ENCODE peak calls at places on chromosomes 3 and 15, in seven cellular contexts. Z is lower lobe of right lung, L is SK-N-SH, O is neural progenitor cell, C is tibial nerve, Q is foreskin keratinocyte, S is MM.1S. E is an unnamed sample.

GRCh38 chr3:29922990-29923746 is 642.3 kb downstream of the RBMS3 start:
- DNase-seq in Q (peak), Z (no peak), L (peak), S (no peak), C (peak), O (no peak), E (no peak)

GRCh38 chr15:101064795-101065569 is 145.8 kb downstream of the LRRK1 start:
- DNase-seq in S (no peak), Q (no peak), L (no peak), O (no peak), Z (peak), C (no peak), E (peak)

GRCh38 chr3:186841637-186842036 is 873 bp upstream of the ADIPOQ start:
- DNase-seq in O (no peak), L (no peak), C (no peak), Z (no peak), Q (no peak), S (no peak), E (no peak)

GRCh38 chr3:129651316-129652202 is 45.1 kb upstream of the PLXND1 start:
- DNase-seq in O (peak), Z (no peak), L (no peak), Q (peak), S (no peak), C (no peak), E (no peak)

GRCh38 chr3:117217837-117218236 is 508.3 kb downstream of the TUSC7 start:
- DNase-seq in O (no peak), Q (no peak), C (no peak), S (no peak), Z (no peak), L (peak), E (no peak)

GRCh38 chr15:67144609-67145306 is 79.4 kb downstream of the SMAD3 start:
- DNase-seq in S (no peak), Q (no peak), O (no peak), L (no peak), Z (no peak), C (no peak), E (no peak)

GRCh38 chr3:153180860-153181372 is 18.9 kb downstream of the RAP2B start:
- DNase-seq in L (no peak), S (no peak), Q (no peak), C (no peak), O (no peak), Z (no peak), E (no peak)

GRCh38 chr15:101657968-101658784 is 6.0 kb upstream of the TM2D3 start:
- DNase-seq in S (no peak), C (no peak), Z (peak), Q (no peak), O (no peak), L (no peak), E (no peak)

GRCh38 chr15:71256934-71257333 is 141.7 kb downstream of the THSD4 start:
- DNase-seq in S (no peak), Z (no peak), Q (no peak), L (no peak), O (no peak), C (no peak), E (no peak)

GRCh38 chr15:68700395-68701123 is 120.1 kb downstream of the ANP32A start:
- DNase-seq in L (peak), S (no peak), Z (no peak), Q (no peak), C (no peak), O (peak), E (no peak)

GRCh38 chr15:67834593-67835348 is 5.1 kb downstream of the RNU6-1 start:
- DNase-seq in Z (no peak), Q (no peak), O (peak), C (no peak), S (no peak), L (no peak), E (no peak)

GRCh38 chr15:100703032-100703578 is 100.7 kb downstream of the ASB7 start:
- DNase-seq in S (peak), Z (no peak), Q (peak), O (no peak), C (no peak), L (no peak), E (peak)

DNA sequence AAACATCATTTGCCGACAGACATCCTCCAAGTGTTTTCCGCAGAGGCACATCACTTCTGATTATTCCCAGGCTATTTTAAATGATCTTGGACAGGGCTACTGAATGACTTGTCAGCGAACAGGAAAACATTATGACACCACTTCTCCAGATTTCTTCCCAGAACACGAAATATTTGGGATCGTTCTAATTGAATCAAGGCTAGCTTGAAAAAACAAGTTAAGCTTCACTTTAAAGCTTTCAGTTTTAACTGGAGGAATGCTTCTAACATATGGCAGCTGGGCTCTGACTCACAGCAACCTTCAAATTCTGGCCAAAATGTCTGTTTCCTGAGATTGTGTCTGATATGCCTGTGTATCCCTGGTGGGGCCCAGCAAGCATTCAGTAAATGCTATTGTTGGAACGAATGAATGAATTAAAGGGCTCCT is 127.0 kb upstream of the ICE2 start:
- DNase-seq in L (peak), S (no peak), O (no peak), Z (no peak), Q (no peak), C (no peak), E (no peak)
- H3K27ac ChIP-seq in L (peak), S (no peak), O (no peak), Z (no peak), Q (no peak), C (peak), E (no peak)

DNA sequence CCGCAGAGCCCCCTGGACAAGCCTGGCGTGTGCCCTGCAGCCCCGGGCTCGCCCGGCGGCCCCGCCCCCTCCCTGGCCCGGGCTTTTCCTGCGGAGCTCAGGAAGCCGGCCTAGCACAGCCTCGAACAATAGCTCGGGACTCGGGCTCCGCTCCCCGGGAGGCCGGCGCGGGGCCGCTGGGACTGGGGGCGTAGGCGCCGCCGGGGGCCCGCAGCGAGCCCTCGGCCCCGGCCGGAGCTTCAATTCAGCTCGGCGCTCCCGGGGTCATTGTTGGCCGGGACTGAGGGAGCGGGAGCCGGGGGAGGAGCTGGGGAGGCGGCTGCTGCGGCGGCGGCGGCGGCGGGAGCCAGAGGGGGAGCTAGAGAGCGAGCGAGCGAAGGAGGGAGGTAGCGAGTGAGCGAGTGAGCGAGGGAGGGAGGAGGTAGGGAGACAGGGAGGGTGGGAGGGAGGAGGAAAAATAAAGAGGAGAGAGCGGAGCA is 41.0 kb upstream of the ROPN1 start:
- DNase-seq in L (peak), S (peak), O (peak), Z (peak), Q (peak), C (peak), E (peak)
- TF ChIP-seq CTCF in L (peak), S (peak), O (peak), Z (peak), Q (peak), C (peak), E (peak)

GRCh38 chr3:171065732-171066131 is 39.2 kb upstream of the SLC2A2 start:
- DNase-seq in Z (no peak), L (no peak), O (no peak), C (no peak), Q (no peak), S (no peak), E (no peak)
- H3K27ac ChIP-seq in Z (no peak), L (no peak), O (no peak), C (no peak), Q (no peak), S (no peak), E (no peak)

GRCh38 chr3:77139665-77140064 is 99.8 kb downstream of the ROBO2 start:
- DNase-seq in O (no peak), Q (no peak), C (no peak), L (no peak), Z (no peak), S (no peak), E (no peak)

GRCh38 chr3:77147836-77148578 is 108.1 kb downstream of the ROBO2 start:
- DNase-seq in L (no peak), O (no peak), S (no peak), Q (peak), Z (no peak), C (no peak), E (no peak)

GRCh38 chr3:77141423-77141822 is 101.5 kb downstream of the ROBO2 start:
- DNase-seq in L (no peak), S (no peak), O (no peak), Q (no peak), Z (no peak), C (no peak), E (no peak)

GRCh38 chr3:77142636-77143035 is 102.7 kb downstream of the ROBO2 start:
- DNase-seq in C (no peak), Z (no peak), Q (no peak), L (no peak), S (no peak), O (no peak), E (no peak)
- TF ChIP-seq CTCF in C (no peak), Z (no peak), Q (no peak), L (no peak), S (no peak), O (no peak), E (no peak)

GRCh38 chr3:88595025-88595424 is 445.3 kb downstream of the C3orf38 start:
- DNase-seq in Z (no peak), Q (no peak), O (no peak), C (no peak), S (peak), L (no peak), E (no peak)

DNA sequence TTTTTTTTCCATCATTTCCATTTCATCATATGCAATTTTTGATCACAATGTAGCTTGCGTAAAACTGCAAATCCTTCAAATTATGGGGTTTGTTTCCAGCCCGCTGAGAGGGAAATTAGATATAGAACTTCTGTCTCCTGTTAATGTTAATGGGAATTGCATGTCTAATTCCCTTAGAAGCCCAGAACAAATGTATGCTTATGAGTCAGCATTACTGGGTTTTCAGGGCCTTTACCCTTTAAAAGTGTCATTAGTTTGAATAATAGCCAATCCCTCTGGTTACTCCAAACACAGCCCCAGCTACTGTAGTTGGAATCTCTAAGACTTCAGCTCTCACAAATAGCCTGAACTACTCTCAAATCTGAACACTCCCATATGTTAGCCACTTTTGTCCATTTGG is 439.4 kb downstream of the C3orf38 start:
- DNase-seq in Q (no peak), O (peak), L (no peak), S (no peak), Z (no peak), C (no peak), E (no peak)
- H3K27ac ChIP-seq in Q (no peak), O (no peak), L (no peak), S (no peak), Z (no peak), C (no peak), E (no peak)

GRCh38 chr3:81666502-81667121 is 94.8 kb downstream of the GBE1 start:
- DNase-seq in O (no peak), Z (no peak), S (peak), L (peak), Q (no peak), C (no peak), E (no peak)
- TF ChIP-seq CTCF in O (peak), Z (peak), S (peak), L (peak), Q (peak), C (peak), E (peak)

DNA sequence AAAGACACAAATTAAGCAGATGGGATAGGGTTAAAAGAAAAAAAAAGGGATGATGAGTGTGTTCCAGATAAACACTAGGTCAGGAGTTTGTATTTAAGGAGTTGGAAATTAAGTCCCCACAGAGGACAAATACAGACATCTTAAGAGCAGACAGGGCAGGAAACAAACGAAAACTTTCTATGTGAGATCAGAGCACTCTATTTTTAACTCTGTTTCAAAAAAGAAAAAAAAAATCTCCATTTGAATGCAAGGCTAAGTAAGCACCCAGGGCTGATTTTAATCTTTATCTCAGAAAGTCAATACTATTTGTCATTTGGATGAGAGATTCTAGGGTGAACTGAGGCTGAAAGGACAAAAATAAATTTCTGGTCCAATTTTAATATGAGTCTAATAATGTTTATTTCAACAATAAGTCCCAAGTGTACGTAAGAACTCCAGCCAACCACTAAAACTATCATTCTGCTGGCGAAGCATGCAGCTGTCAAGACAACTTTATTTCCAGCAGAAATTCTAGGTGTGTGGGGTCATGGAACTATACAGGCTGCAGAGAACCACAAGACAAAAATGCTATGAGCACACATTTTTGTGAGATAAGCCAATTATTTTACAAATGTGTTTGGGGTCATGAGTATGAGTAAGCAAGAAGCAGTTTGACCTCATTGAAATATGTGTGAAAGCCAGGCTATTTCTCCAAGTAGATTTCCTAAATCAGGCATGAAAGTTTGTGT is 186.1 kb downstream of the FMN1 start:
- DNase-seq in S (peak), L (no peak), C (no peak), Q (no peak), O (no peak), Z (no peak), E (no peak)
- H3K27ac ChIP-seq in S (peak), L (no peak), C (no peak), Q (no peak), O (no peak), Z (no peak), E (no peak)

DNA sequence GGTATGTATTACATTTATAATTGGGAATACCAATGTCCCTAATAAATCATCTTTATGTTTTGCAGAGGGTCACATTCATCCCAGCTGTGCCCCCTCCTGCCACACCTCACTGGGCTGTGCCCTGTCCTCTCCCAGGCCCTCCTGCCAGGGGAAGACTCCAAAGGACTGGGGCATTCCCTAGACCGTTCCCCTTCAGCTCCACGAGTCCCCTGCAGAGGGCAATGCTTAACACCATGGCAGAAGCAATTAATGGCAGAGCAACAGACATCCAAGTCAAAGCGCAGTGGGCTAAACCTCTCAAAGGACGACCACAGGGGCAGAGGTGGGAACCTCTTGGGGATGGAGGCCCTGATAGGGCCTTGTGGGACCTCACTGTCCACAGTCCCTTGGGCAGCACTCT is 71.3 kb upstream of the SEC13 start:
- DNase-seq in O (peak), S (no peak), C (no peak), Q (no peak), L (no peak), Z (no peak), E (no peak)
- TF ChIP-seq CTCF in O (no peak), S (peak), C (no peak), Q (no peak), L (no peak), Z (no peak), E (no peak)

E was measured in upper lobe of right lung.